ENCODE peak calls at places on chromosome 1, in eight cellular contexts. I, V, P, S, K, T, L and Q are unnamed samples.

GRCh38 chr1:98059616-98060015 is 138.8 kb upstream of the DPYD start:
- DNase-seq in I (no peak), V (no peak), P (no peak), S (no peak), K (no peak), T (no peak), L (no peak), Q (no peak)

GRCh38 chr1:81432089-81432488 is 368.6 kb upstream of the ADGRL2 start:
- DNase-seq in I (no peak), V (no peak), P (no peak), S (no peak), K (no peak), T (no peak), L (peak), Q (no peak)

GRCh38 chr1:220881918-220882891 is 3.0 kb downstream of the HLX start:
- DNase-seq in I (no peak), V (no peak), P (peak), S (no peak), K (no peak), T (peak), L (peak), Q (peak)

GRCh38 chr1:201497935-201498509 is 8.9 kb downstream of the CSRP1 start:
- DNase-seq in I (no peak), V (no peak), P (no peak), S (no peak), K (no peak), T (no peak), L (no peak), Q (no peak)

GRCh38 chr1:110119843-110120242 is 7.6 kb downstream of the UBL4B start:
- DNase-seq in I (no peak), V (no peak), P (no peak), S (no peak), K (no peak), T (no peak), L (no peak), Q (no peak)

GRCh38 chr1:23984417-23985186 is 4.5 kb upstream of the SRSF10 start:
- DNase-seq in I (peak), V (peak), P (peak), S (no peak), K (peak), T (no peak), L (peak), Q (no peak)

GRCh38 chr1:230114245-230114651 is 47.2 kb downstream of the GALNT2 start:
- DNase-seq in I (no peak), V (no peak), P (peak), S (no peak), K (no peak), T (no peak), L (peak), Q (no peak)

GRCh38 chr1:234609528-234610042 is 393 bp downstream of the IRF2BP2 start:
- DNase-seq in I (no peak), V (no peak), P (peak), S (peak), K (no peak), T (no peak), L (no peak), Q (no peak)

GRCh38 chr1:204359474-204360255 is at the start of gene PLEKHA6:
- DNase-seq in I (no peak), V (no peak), P (peak), S (peak), K (no peak), T (no peak), L (peak), Q (no peak)

GRCh38 chr1:151238467-151238739 is 16.1 kb upstream of the PSMD4 start:
- DNase-seq in I (no peak), V (no peak), P (peak), S (no peak), K (no peak), T (no peak), L (peak), Q (no peak)

GRCh38 chr1:2196901-2197638 is 2.5 kb upstream of the FAAP20 start:
- DNase-seq in I (no peak), V (no peak), P (no peak), S (no peak), K (no peak), T (no peak), L (no peak), Q (no peak)

DNA sequence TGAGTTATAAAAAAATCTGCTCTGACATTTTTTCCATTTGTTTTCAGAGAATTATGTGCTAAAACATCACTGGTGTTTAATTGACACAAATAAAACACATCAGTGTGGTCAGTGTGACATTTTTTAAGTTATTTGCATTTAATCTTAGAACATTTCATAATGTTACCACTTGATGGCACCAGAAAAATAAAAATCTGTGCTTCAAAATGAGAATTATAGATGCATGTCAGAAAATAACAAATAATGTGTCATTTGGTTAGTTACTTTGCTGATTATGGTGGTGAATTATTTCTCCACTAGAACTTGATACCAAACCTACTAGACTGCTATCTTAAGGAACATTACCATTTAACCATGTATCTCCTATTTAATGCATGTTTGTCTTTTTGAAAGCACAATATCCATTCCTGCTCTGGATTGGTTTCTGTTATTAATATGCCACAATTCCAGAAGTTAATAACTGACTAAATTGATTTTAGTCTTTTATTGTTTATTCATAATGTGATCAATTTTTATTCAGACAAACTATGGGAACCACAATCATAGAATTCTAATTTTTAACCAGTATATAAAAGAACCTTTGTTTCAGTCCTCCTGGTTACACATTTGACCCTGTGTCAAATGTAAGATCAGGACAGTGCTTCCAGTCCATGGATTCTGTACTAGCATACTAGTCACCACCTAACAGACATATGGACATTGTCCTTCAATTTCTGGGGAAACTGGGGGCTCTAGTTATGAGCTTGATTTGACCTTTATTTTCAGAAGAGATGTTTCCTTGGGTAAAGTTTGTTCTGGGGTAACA is 81.0 kb downstream of the RPS6KC1 start:
- DNase-seq in I (peak), V (no peak), P (peak), S (no peak), K (no peak), T (no peak), L (peak), Q (no peak)
- TF ChIP-seq CTCF in I (no peak), V (no peak), P (no peak), S (no peak), K (no peak), T (no peak), L (no peak), Q (no peak)

GRCh38 chr1:953524-954320 is 5.3 kb downstream of the NOC2L start:
- DNase-seq in I (no peak), V (no peak), P (no peak), S (no peak), K (no peak), T (no peak), L (no peak), Q (no peak)
- TF ChIP-seq CTCF in I (no peak), V (no peak), P (no peak), S (no peak), K (no peak), T (no peak), L (no peak), Q (no peak)

GRCh38 chr1:167601442-167602380 is 28.3 kb upstream of the RCSD1 start:
- DNase-seq in I (no peak), V (peak), P (no peak), S (peak), K (no peak), T (peak), L (no peak), Q (peak)

GRCh38 chr1:167605576-167605975 is 24.5 kb upstream of the RCSD1 start:
- DNase-seq in I (no peak), V (no peak), P (no peak), S (no peak), K (no peak), T (no peak), L (no peak), Q (no peak)

GRCh38 chr1:167602840-167603239 is 27.2 kb upstream of the RCSD1 start:
- DNase-seq in I (no peak), V (no peak), P (no peak), S (no peak), K (no peak), T (no peak), L (no peak), Q (no peak)

GRCh38 chr1:167594827-167595226 is 35.2 kb upstream of the RCSD1 start:
- DNase-seq in I (no peak), V (no peak), P (no peak), S (no peak), K (no peak), T (no peak), L (no peak), Q (no peak)

DNA sequence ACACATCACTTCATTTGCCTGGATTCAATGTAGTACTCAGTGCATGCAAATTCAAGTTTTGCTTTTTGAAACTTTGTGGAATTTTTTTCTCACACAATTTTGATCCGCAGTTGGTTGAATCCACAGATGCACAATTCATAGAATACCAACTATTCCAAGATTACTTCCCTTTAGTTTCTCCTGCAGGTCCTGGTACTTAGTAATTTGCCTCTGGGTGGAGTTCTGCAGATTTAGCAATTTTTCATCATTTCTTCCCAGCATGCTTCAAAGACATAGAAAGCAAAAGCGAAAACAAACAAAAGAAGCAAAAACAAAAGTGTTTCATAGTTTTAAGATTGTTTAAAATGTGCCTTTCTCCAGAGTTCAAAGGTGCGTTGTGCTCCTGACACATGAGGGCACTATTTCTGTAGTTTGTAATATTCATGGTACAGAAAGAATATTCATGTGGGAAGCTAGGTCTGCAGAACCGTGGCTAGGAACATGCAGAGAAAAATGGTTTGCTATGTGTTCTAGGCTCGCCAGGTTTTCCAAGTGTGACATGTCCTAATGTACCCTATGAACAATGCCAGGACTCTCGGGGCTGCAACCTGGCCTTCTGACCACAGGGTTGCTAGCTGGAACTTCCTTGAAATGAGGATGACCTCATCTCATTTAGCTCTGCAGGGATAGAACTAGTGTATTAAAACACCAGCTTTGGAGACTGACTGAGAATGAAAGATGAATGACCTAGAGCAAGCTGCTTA is 30.0 kb upstream of the RCSD1 start:
- DNase-seq in I (peak), V (peak), P (peak), S (peak), K (no peak), T (peak), L (peak), Q (peak)
- TF ChIP-seq CTCF in I (peak), V (peak), P (peak), S (peak), K (no peak), T (peak), L (peak), Q (peak)

DNA sequence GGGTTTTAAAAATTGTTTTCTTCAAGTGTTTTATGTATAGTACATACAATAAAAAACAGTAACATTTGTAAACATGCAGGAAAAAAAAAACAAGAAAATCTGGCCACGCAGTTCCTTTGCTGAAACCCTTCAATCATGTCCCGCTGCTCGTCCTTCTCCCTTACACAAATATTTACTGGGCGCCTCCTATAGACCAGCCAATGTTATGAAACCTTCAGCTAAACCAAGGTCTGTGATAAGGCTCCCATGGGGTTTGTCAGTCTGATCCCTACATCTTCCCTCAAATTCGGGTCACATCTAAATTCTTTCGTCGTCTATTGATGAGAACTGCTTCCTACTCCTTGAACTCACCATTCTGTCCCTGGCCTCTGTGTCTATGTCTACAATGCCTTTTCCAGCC is 583.9 kb downstream of the SMYD3 start:
- DNase-seq in I (no peak), V (no peak), P (no peak), S (no peak), K (no peak), T (no peak), L (no peak), Q (no peak)
- TF ChIP-seq CTCF in I (no peak), V (no peak), P (no peak), S (no peak), K (no peak), T (no peak), L (no peak), Q (no peak)

GRCh38 chr1:246795906-246796694 is 71.9 kb downstream of the SCCPDH start:
- DNase-seq in I (no peak), V (no peak), P (no peak), S (no peak), K (no peak), T (no peak), L (no peak), Q (no peak)
- TF ChIP-seq CTCF in I (no peak), V (no peak), P (no peak), S (no peak), K (no peak), T (no peak), L (no peak), Q (no peak)

GRCh38 chr1:42143875-42144274 is 9.3 kb upstream of the GUCA2B start:
- DNase-seq in I (no peak), V (no peak), P (no peak), S (no peak), K (no peak), T (no peak), L (no peak), Q (no peak)

GRCh38 chr1:42146127-42146915 is 6.9 kb upstream of the GUCA2B start:
- DNase-seq in I (no peak), V (no peak), P (no peak), S (no peak), K (no peak), T (no peak), L (no peak), Q (no peak)

GRCh38 chr1:42144336-42145189 is 8.6 kb upstream of the GUCA2B start:
- DNase-seq in I (no peak), V (no peak), P (no peak), S (no peak), K (no peak), T (no peak), L (no peak), Q (no peak)

GRCh38 chr1:42145726-42146125 is 7.5 kb upstream of the GUCA2B start:
- DNase-seq in I (no peak), V (no peak), P (no peak), S (no peak), K (no peak), T (no peak), L (no peak), Q (no peak)

GRCh38 chr1:42145190-42145716 is 8.0 kb upstream of the GUCA2B start:
- DNase-seq in I (no peak), V (no peak), P (no peak), S (no peak), K (no peak), T (no peak), L (no peak), Q (no peak)
- TF ChIP-seq CTCF in I (no peak), V (no peak), P (no peak), S (no peak), K (no peak), T (no peak), L (no peak), Q (no peak)

GRCh38 chr1:99347041-99347684 is 82.9 kb downstream of the PLPPR4 start:
- DNase-seq in I (no peak), V (no peak), P (no peak), S (no peak), K (no peak), T (no peak), L (no peak), Q (no peak)
- TF ChIP-seq CTCF in I (no peak), V (no peak), P (no peak), S (no peak), K (no peak), T (no peak), L (no peak), Q (no peak)

DNA sequence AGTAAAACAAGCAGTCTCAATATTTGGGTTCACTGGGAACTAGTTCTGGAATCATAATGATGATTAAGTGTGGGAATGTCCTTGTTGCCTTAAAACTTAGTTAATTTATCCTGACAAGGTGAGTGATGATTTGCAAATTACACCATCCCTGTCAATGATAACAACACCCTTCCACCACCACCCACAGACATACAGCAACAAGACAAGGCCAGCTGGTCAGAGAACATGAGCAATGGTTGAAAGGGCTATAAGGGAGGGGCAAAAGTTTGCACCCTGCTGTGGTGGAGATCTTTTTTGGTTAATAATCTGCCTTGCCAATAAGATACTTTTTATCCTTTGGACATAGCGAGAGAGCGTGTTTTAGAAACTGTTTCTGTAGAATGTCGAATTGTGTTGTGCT is 270.0 kb upstream of the KIAA0040 start:
- DNase-seq in I (no peak), V (no peak), P (no peak), S (no peak), K (no peak), T (no peak), L (no peak), Q (no peak)
- TF ChIP-seq CTCF in I (no peak), V (no peak), P (no peak), S (no peak), K (no peak), T (no peak), L (no peak), Q (no peak)

GRCh38 chr1:203033287-203033686 is 7.0 kb downstream of the PPFIA4 start:
- DNase-seq in I (no peak), V (no peak), P (no peak), S (no peak), K (no peak), T (no peak), L (no peak), Q (no peak)

GRCh38 chr1:203034422-203035110 is 8.3 kb downstream of the PPFIA4 start:
- DNase-seq in I (no peak), V (no peak), P (no peak), S (no peak), K (no peak), T (no peak), L (no peak), Q (no peak)

GRCh38 chr1:203033917-203034316 is 7.6 kb downstream of the PPFIA4 start:
- DNase-seq in I (no peak), V (no peak), P (no peak), S (no peak), K (no peak), T (no peak), L (no peak), Q (no peak)

GRCh38 chr1:203028784-203029553 is 2.7 kb downstream of the PPFIA4 start:
- DNase-seq in I (no peak), V (peak), P (no peak), S (peak), K (no peak), T (no peak), L (no peak), Q (peak)

GRCh38 chr1:203031467-203031866 is 5.2 kb downstream of the PPFIA4 start:
- DNase-seq in I (no peak), V (no peak), P (no peak), S (peak), K (no peak), T (no peak), L (no peak), Q (no peak)
- TF ChIP-seq CTCF in I (peak), V (no peak), P (no peak), S (peak), K (no peak), T (no peak), L (no peak), Q (no peak)

GRCh38 chr1:215518594-215518993 is 48.5 kb upstream of the KCTD3 start:
- DNase-seq in I (no peak), V (no peak), P (no peak), S (no peak), K (no peak), T (no peak), L (no peak), Q (no peak)

GRCh38 chr1:215521279-215521678 is 45.8 kb upstream of the KCTD3 start:
- DNase-seq in I (no peak), V (no peak), P (no peak), S (no peak), K (no peak), T (no peak), L (no peak), Q (no peak)

GRCh38 chr1:215523128-215523861 is 43.8 kb upstream of the KCTD3 start:
- DNase-seq in I (peak), V (no peak), P (peak), S (no peak), K (no peak), T (no peak), L (peak), Q (no peak)

GRCh38 chr1:215517441-215517891 is 49.6 kb upstream of the KCTD3 start:
- DNase-seq in I (peak), V (no peak), P (peak), S (no peak), K (no peak), T (no peak), L (peak), Q (no peak)
- TF ChIP-seq CTCF in I (no peak), V (no peak), P (peak), S (no peak), K (no peak), T (no peak), L (no peak), Q (no peak)